ENCODE peak calls at places on chromosomes 4 and X, in six cellular contexts. D is IMR-90, F is pancreas, I is left lung, Z is HCT116, E is hepatocyte. R is an unnamed sample. For H3K4me1, the result is how much of the 10 kb centered on the place peaks cover.

GRCh38 chr4:124202106-124202505 is 510.4 kb downstream of the ANKRD50 start:
- DNase-seq in F (no peak), I (no peak), D (peak), Z (no peak), E (peak), R (no peak)

GRCh38 chrX:50635811-50636365 is 165.3 kb upstream of the DGKK start:
- DNase-seq in F (no peak), D (no peak), E (no peak), Z (no peak), I (no peak), R (no peak)

GRCh38 chr4:159779716-159780115 is 676.8 kb downstream of the RAPGEF2 start:
- DNase-seq in F (no peak), Z (no peak), E (no peak), D (no peak), I (no peak), R (no peak)

GRCh38 chrX:47502591-47503222 is 19.7 kb upstream of the ZNF41 start:
- DNase-seq in E (no peak), F (no peak), D (peak), Z (no peak), I (no peak), R (no peak)

GRCh38 chr4:170102426-170102825 is 12.7 kb upstream of the AADAT start:
- DNase-seq in I (peak), Z (no peak), E (peak), F (no peak), D (no peak), R (no peak)

GRCh38 chrX:46912673-46913491 is 661 bp downstream of the JADE3 start:
- DNase-seq in E (peak), I (peak), F (peak), D (peak), Z (no peak), R (peak)

GRCh38 chr4:53050361-53050774 is 188.3 kb downstream of the RASL11B start:
- DNase-seq in F (no peak), I (no peak), E (no peak), Z (no peak), D (no peak), R (no peak)

GRCh38 chr4:2412885-2413716 is 5.3 kb downstream of the ZFYVE28 start:
- DNase-seq in Z (peak), E (peak), I (peak), F (peak), D (peak), R (peak)

GRCh38 chr4:149145803-149146202 is 669.8 kb downstream of the IQCM start:
- DNase-seq in Z (no peak), I (no peak), F (no peak), D (peak), E (no peak), R (no peak)

GRCh38 chrX:51891821-51892551 is 1.4 kb upstream of the MAGED1 start:
- DNase-seq in E (peak), D (peak), F (no peak), Z (no peak), I (no peak), R (no peak)

GRCh38 chrX:11412715-11413623 is 119.8 kb downstream of the AMELX start:
- DNase-seq in E (no peak), I (no peak), D (no peak), F (no peak), Z (no peak), R (no peak)

GRCh38 chr4:125849869-125850268 is 535.1 kb downstream of the FAT4 start:
- DNase-seq in F (no peak), D (peak), E (no peak), I (no peak), Z (no peak), R (no peak)

GRCh38 chrX:141221611-141222010 is 20.7 kb downstream of the SPANXC start:
- DNase-seq in D (no peak), E (no peak), F (no peak), Z (no peak), I (no peak), R (no peak)

GRCh38 chr4:123505457-123506310 is 109.1 kb downstream of the SPRY1 start:
- DNase-seq in E (peak), I (peak), Z (no peak), F (peak), D (peak), R (peak)

GRCh38 chr4:112908511-112908910 is 140.9 kb upstream of the ANK2 start:
- DNase-seq in F (no peak), Z (no peak), D (no peak), E (no peak), I (no peak), R (no peak)

GRCh38 chr4:166091914-166092510 is 219.0 kb downstream of the TLL1 start:
- DNase-seq in Z (peak), I (no peak), D (peak), F (no peak), E (peak), R (no peak)

GRCh38 chr4:153649572-153649991 is 34.5 kb upstream of the TLR2 start:
- DNase-seq in D (peak), Z (peak), E (peak), F (no peak), I (no peak), R (no peak)

GRCh38 chr4:84878090-84878489 is 88.4 kb downstream of the WDFY3 start:
- DNase-seq in Z (no peak), E (no peak), F (no peak), I (no peak), D (peak), R (no peak)

GRCh38 chr4:91116861-91117260 is 989.7 kb downstream of the CCSER1 start:
- DNase-seq in D (no peak), Z (peak), F (no peak), E (peak), I (no peak), R (no peak)

GRCh38 chr4:116724249-116724648 is 361.1 kb downstream of the TRAM1L1 start:
- DNase-seq in Z (no peak), D (no peak), F (no peak), E (no peak), I (no peak), R (no peak)

GRCh38 chr4:120922390-120923200 is at the start of gene PRDM5:
- DNase-seq in F (peak), E (peak), Z (no peak), D (peak), I (peak), R (peak)
- TF ChIP-seq CTCF in F (no peak), E (peak), Z (peak), D (no peak), I (no peak), R (no peak)

DNA sequence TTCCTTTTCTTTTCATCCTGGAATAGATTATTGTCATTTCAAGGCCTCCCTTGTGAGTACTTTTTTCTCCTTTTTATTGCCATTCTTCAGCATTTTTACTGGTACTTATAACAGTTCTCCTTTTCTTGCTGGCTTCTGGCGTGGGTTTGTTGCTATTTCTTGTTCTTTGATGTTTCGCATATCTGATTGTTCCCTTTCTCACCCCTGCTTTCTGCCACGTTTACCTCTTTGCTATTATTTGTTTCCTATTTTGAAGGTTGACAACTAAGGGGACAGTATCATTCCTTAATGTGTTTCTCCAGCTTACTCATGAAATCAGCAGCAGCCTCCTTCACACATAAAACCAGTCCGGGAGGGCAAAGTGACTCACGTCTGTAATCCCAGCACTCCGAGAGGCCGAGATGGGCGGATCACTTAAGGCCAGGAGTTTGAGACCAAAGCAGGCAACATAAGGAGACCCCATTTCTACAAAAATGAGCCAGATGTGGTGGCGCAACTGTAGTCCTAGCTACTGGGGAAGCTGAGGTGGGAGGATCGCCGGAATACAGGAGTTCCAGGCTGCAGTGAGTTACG is 72.6 kb downstream of the DMD start:
- DNase-seq in D (no peak), F (no peak), I (no peak), E (peak), Z (no peak), R (no peak)
- H3K4me1 ChIP-seq in D (under half), F (under half), I (under half), E (under half), Z (under half), R (under half)

GRCh38 chrX:119234931-119235555 is 1.0 kb upstream of the PGRMC1 start:
- DNase-seq in E (no peak), F (no peak), D (no peak), Z (no peak), I (no peak), R (no peak)
- H3K27ac ChIP-seq in E (peak), F (no peak), D (no peak), Z (no peak), I (no peak), R (no peak)

GRCh38 chr4:17060230-17060629 is 161.8 kb upstream of the LDB2 start:
- DNase-seq in I (no peak), Z (no peak), F (no peak), E (no peak), D (no peak), R (no peak)
- TF ChIP-seq CTCF in I (no peak), Z (no peak), F (no peak), E (no peak), D (no peak), R (no peak)